ENCODE peak calls at places on chromosomes 16 and 17, in six cellular contexts. P is left colon; S is HuH-7.5; O is NCI-H1417; Q is stimulated activated CD8-positive, alpha-beta memory T cell treated with anti-CD3 and anti-CD28 coated beads, Interleukin-4, amount 100 ng/mL, for 1 hour; N is NCI-H510A. M is an unnamed sample.
A peak's percentile ranks its signal among the peaks of the same experiment; 100 is the strongest.

GRCh38 chr16:85652431-85653221 is 36.1 kb downstream of the GINS2 start:
- DNase-seq in P (peak; percentile 66), N (peak; percentile 50), O (peak; percentile 80), S (peak; percentile 68), Q (no peak), M (peak; percentile 90)

GRCh38 chr17:66920965-66921364 is 43.5 kb upstream of the CACNG4 start:
- DNase-seq in O (no peak), N (no peak), S (no peak), P (no peak), Q (no peak), M (peak; percentile 98)

GRCh38 chr16:22189473-22190168 is 16.5 kb upstream of the EEF2K start:
- DNase-seq in O (peak; percentile 56), P (peak; percentile 92), Q (peak; percentile 62), S (no peak), N (no peak), M (peak; percentile 96)

GRCh38 chr17:48645639-48646182 is 19.6 kb upstream of the HOXB9 start:
- DNase-seq in S (no peak), P (no peak), N (no peak), Q (no peak), O (no peak), M (no peak)

GRCh38 chr17:42361781-42362186 is 26.5 kb downstream of the STAT3 start:
- DNase-seq in S (no peak), O (peak; percentile 36), Q (no peak), N (no peak), P (no peak), M (no peak)

GRCh38 chr17:17763734-17764133 is 73.1 kb downstream of the SREBF1 start:
- DNase-seq in Q (no peak), S (no peak), O (peak; percentile 3), N (no peak), P (no peak), M (no peak)

GRCh38 chr17:2140683-2141082 is 85.8 kb downstream of the HIC1 start:
- DNase-seq in N (no peak), S (no peak), Q (no peak), P (no peak), O (no peak), M (no peak)

GRCh38 chr16:49697631-49698030 is 158.3 kb downstream of the ZNF423 start:
- DNase-seq in O (peak; percentile 31), N (no peak), Q (no peak), P (no peak), S (no peak), M (no peak)

GRCh38 chr16:56513972-56514371 is 5.9 kb downstream of the BBS2 start:
- DNase-seq in P (peak; percentile 43), Q (no peak), O (peak; percentile 55), N (no peak), S (peak; percentile 23), M (peak; percentile 33)

GRCh38 chr17:78794399-78794798 is 12.3 kb upstream of the CYTH1 start:
- DNase-seq in P (no peak), O (no peak), Q (no peak), N (no peak), S (no peak), M (no peak)

GRCh38 chr16:76970087-76970744 is 220.8 kb upstream of the MON1B start:
- DNase-seq in N (no peak), Q (no peak), O (no peak), S (no peak), P (no peak), M (no peak)

GRCh38 chr17:12549499-12549901 is 116.2 kb upstream of the MYOCD start:
- DNase-seq in P (no peak), N (no peak), Q (no peak), O (no peak), S (no peak), M (no peak)

GRCh38 chr17:43906951-43907424 is 348 bp downstream of the MPP2 start:
- DNase-seq in S (no peak), O (peak; percentile 54), N (no peak), Q (no peak), P (no peak), M (no peak)

GRCh38 chr17:19000531-19001011 is 4.0 kb downstream of the FAM83G start:
- DNase-seq in S (no peak), N (no peak), O (no peak), P (no peak), Q (no peak), M (no peak)

GRCh38 chr17:909642-910323 is 69.8 kb downstream of the NXN start:
- DNase-seq in S (no peak), O (no peak), N (no peak), P (no peak), Q (no peak), M (no peak)

GRCh38 chr16:1070084-1070987 is 2.2 kb upstream of the SSTR5 start:
- DNase-seq in O (peak; percentile 81), Q (no peak), P (no peak), N (no peak), S (no peak), M (no peak)

GRCh38 chr16:22270525-22270924 is 26.7 kb upstream of the POLR3E start:
- DNase-seq in Q (no peak), N (no peak), S (no peak), O (no peak), P (no peak), M (no peak)

GRCh38 chr16:20899503-20900298 is 457 bp downstream of the DCUN1D3 start:
- DNase-seq in N (no peak), P (peak; percentile 41), S (peak; percentile 28), Q (no peak), O (peak; percentile 62), M (no peak)

GRCh38 chr17:75611746-75612437 is 21.3 kb upstream of the SMIM5 start:
- DNase-seq in N (no peak), O (peak; percentile 34), Q (no peak), P (no peak), S (no peak), M (no peak)

GRCh38 chr17:68579194-68579900 is 21.8 kb downstream of the FAM20A start:
- DNase-seq in N (no peak), Q (no peak), O (no peak), S (no peak), P (no peak), M (no peak)

GRCh38 chr16:27248036-27248435 is 20.5 kb downstream of the NSMCE1 start:
- DNase-seq in Q (no peak), S (no peak), N (no peak), O (no peak), P (no peak), M (no peak)

GRCh38 chr17:31724619-31725018 is 134.4 kb downstream of the COPRS start:
- DNase-seq in S (no peak), Q (no peak), O (no peak), P (no peak), N (no peak), M (no peak)

GRCh38 chr16:64590516-64590915 is 531.3 kb downstream of the CDH11 start:
- DNase-seq in S (no peak), P (no peak), O (no peak), N (no peak), Q (no peak), M (no peak)

GRCh38 chr17:50396261-50397110 is 837 bp downstream of the LRRC59 start:
- DNase-seq in P (peak; percentile 81), O (peak; percentile 65), N (no peak), S (peak; percentile 45), Q (no peak), M (peak; percentile 16)

GRCh38 chr17:78661092-78661770 is 84.0 kb upstream of the DNAH17 start:
- DNase-seq in N (no peak), S (no peak), Q (no peak), O (no peak), P (no peak), M (no peak)

GRCh38 chr16:85327731-85328664 is 215.7 kb upstream of the CIBAR2 start:
- DNase-seq in S (no peak), P (no peak), Q (no peak), N (peak; percentile 80), O (peak; percentile 97), M (peak; percentile 71)